ENCODE peak calls at places on chromosomes 12 and 14, in six cellular contexts. One of them, this sample, is unnamed.

GRCh38 chr14:63011609-63012008 is 33.6 kb downstream of the KCNH5 start:
- DNase-seq in HuH-7.5: no peak
- DNase-seq in HCT116: no peak
- DNase-seq in IMR-90: peak
- DNase-seq in hepatic stellate cell: no peak
- DNase-seq in activated CD4-positive, alpha-beta T cell treated with anti-CD3 and anti-CD28 coated beads for 48 hours: no peak
- DNase-seq in this sample: no peak

GRCh38 chr12:124015791-124016510 is 42.9 kb downstream of the ZNF664 start:
- DNase-seq in HCT116: no peak
- DNase-seq in hepatic stellate cell: no peak
- DNase-seq in activated CD4-positive, alpha-beta T cell treated with anti-CD3 and anti-CD28 coated beads for 48 hours: no peak
- DNase-seq in HuH-7.5: no peak
- DNase-seq in IMR-90: no peak
- DNase-seq in this sample: no peak

GRCh38 chr14:95500772-95501401 is 15.6 kb downstream of the SYNE3 start:
- DNase-seq in activated CD4-positive, alpha-beta T cell treated with anti-CD3 and anti-CD28 coated beads for 48 hours: no peak
- DNase-seq in HuH-7.5: no peak
- DNase-seq in hepatic stellate cell: peak
- DNase-seq in HCT116: no peak
- DNase-seq in IMR-90: peak
- DNase-seq in this sample: peak

GRCh38 chr12:115960-116915 is 49.7 kb downstream of the IQSEC3 start:
- DNase-seq in activated CD4-positive, alpha-beta T cell treated with anti-CD3 and anti-CD28 coated beads for 48 hours: no peak
- DNase-seq in HuH-7.5: no peak
- DNase-seq in HCT116: no peak
- DNase-seq in IMR-90: no peak
- DNase-seq in hepatic stellate cell: no peak
- DNase-seq in this sample: no peak

GRCh38 chr12:59182191-59182590 is 261.9 kb upstream of the LRIG3 start:
- DNase-seq in activated CD4-positive, alpha-beta T cell treated with anti-CD3 and anti-CD28 coated beads for 48 hours: peak
- DNase-seq in IMR-90: no peak
- DNase-seq in HuH-7.5: no peak
- DNase-seq in HCT116: no peak
- DNase-seq in hepatic stellate cell: no peak
- DNase-seq in this sample: no peak

GRCh38 chr14:82565825-82566224 is 1032.2 kb upstream of the SEL1L start:
- DNase-seq in activated CD4-positive, alpha-beta T cell treated with anti-CD3 and anti-CD28 coated beads for 48 hours: no peak
- DNase-seq in hepatic stellate cell: no peak
- DNase-seq in IMR-90: no peak
- DNase-seq in HCT116: no peak
- DNase-seq in HuH-7.5: no peak
- DNase-seq in this sample: no peak

GRCh38 chr14:60514378-60515243 is 5.7 kb downstream of the SIX6 start:
- DNase-seq in HuH-7.5: peak
- DNase-seq in IMR-90: no peak
- DNase-seq in HCT116: no peak
- DNase-seq in hepatic stellate cell: no peak
- DNase-seq in activated CD4-positive, alpha-beta T cell treated with anti-CD3 and anti-CD28 coated beads for 48 hours: peak
- DNase-seq in this sample: peak

GRCh38 chr12:52925717-52926595 is 21.1 kb upstream of the KRT8 start:
- DNase-seq in IMR-90: no peak
- DNase-seq in HuH-7.5: peak
- DNase-seq in activated CD4-positive, alpha-beta T cell treated with anti-CD3 and anti-CD28 coated beads for 48 hours: no peak
- DNase-seq in HCT116: no peak
- DNase-seq in hepatic stellate cell: no peak
- DNase-seq in this sample: no peak

GRCh38 chr14:103802353-103802752 is 45.0 kb downstream of the PPP1R13B start:
- DNase-seq in HuH-7.5: no peak
- DNase-seq in hepatic stellate cell: no peak
- DNase-seq in IMR-90: no peak
- DNase-seq in HCT116: no peak
- DNase-seq in activated CD4-positive, alpha-beta T cell treated with anti-CD3 and anti-CD28 coated beads for 48 hours: no peak
- DNase-seq in this sample: no peak

GRCh38 chr12:94795053-94795452 is 144.7 kb upstream of the TMCC3 start:
- DNase-seq in activated CD4-positive, alpha-beta T cell treated with anti-CD3 and anti-CD28 coated beads for 48 hours: no peak
- DNase-seq in hepatic stellate cell: no peak
- DNase-seq in HCT116: no peak
- DNase-seq in IMR-90: no peak
- DNase-seq in HuH-7.5: no peak
- DNase-seq in this sample: no peak

GRCh38 chr12:63403256-63403655 is 252.3 kb upstream of the AVPR1A start:
- DNase-seq in HCT116: no peak
- DNase-seq in activated CD4-positive, alpha-beta T cell treated with anti-CD3 and anti-CD28 coated beads for 48 hours: no peak
- DNase-seq in hepatic stellate cell: no peak
- DNase-seq in IMR-90: no peak
- DNase-seq in HuH-7.5: no peak
- DNase-seq in this sample: no peak

GRCh38 chr12:132479291-132479690 is 10.7 kb upstream of the FBRSL1 start:
- DNase-seq in hepatic stellate cell: no peak
- DNase-seq in HuH-7.5: no peak
- DNase-seq in activated CD4-positive, alpha-beta T cell treated with anti-CD3 and anti-CD28 coated beads for 48 hours: no peak
- DNase-seq in HCT116: no peak
- DNase-seq in IMR-90: no peak
- DNase-seq in this sample: no peak

GRCh38 chr12:84874125-84874824 is 38.3 kb downstream of the SLC6A15 start:
- DNase-seq in HCT116: peak
- DNase-seq in IMR-90: peak
- DNase-seq in HuH-7.5: peak
- DNase-seq in hepatic stellate cell: peak
- DNase-seq in activated CD4-positive, alpha-beta T cell treated with anti-CD3 and anti-CD28 coated beads for 48 hours: no peak
- DNase-seq in this sample: peak

This sample was measured in astrocyte.